ENCODE peak calls at places on chromosome 11, in five cellular contexts. I is NCI-H524, F is lower leg skin, G is GM10248, Q is choroid plexus epithelial cell. U is an unnamed sample.

GRCh38 chr11:78645226-78646202 is 70.8 kb upstream of the NARS2 start:
- DNase-seq in I (peak; percentile 67), F (peak; percentile 42), G (peak; percentile 71), Q (peak; percentile 82), U (peak; percentile 77)

GRCh38 chr11:24716403-24716802 is 219.6 kb downstream of the LUZP2 start:
- DNase-seq in I (no peak), F (no peak), G (no peak), Q (no peak), U (no peak)

GRCh38 chr11:35563413-35564245 is 38.2 kb upstream of the PAMR1 start:
- DNase-seq in I (no peak), F (no peak), G (no peak), Q (no peak), U (no peak)

GRCh38 chr11:40178470-40178869 is 1281.0 kb downstream of the LRRC4C start:
- DNase-seq in I (no peak), F (no peak), G (no peak), Q (no peak), U (no peak)

GRCh38 chr11:88292156-88292844 is 45.2 kb downstream of the CTSC start:
- DNase-seq in I (no peak), F (no peak), G (no peak), Q (peak; percentile 32), U (peak; percentile 76)

GRCh38 chr11:108241370-108242037 is 18.6 kb downstream of the ATM start:
- DNase-seq in I (no peak), F (no peak), G (no peak), Q (no peak), U (no peak)

GRCh38 chr11:78683774-78684173 is 109.1 kb upstream of the NARS2 start:
- DNase-seq in I (no peak), F (no peak), G (no peak), Q (no peak), U (no peak)

GRCh38 chr11:80727315-80727714 is 1286.5 kb upstream of the TENM4 start:
- DNase-seq in I (peak; percentile 6), F (no peak), G (peak; percentile 8), Q (peak; percentile 61), U (peak; percentile 14)

GRCh38 chr11:32386770-32387377 is 48.5 kb downstream of the WT1 start:
- DNase-seq in I (no peak), F (no peak), G (no peak), Q (peak; percentile 44), U (no peak)

GRCh38 chr11:67303132-67303988 is at the start of gene SSH3:
- DNase-seq in I (peak; percentile 33), F (no peak), G (peak; percentile 54), Q (peak; percentile 54), U (peak; percentile 79)

GRCh38 chr11:128260398-128260797 is 327.0 kb downstream of the ETS1 start:
- DNase-seq in I (no peak), F (no peak), G (no peak), Q (no peak), U (no peak)

GRCh38 chr11:2300936-2301630 is 635 bp downstream of the C11orf21 start:
- DNase-seq in I (no peak), F (no peak), G (no peak), Q (no peak), U (peak; percentile 10)

GRCh38 chr11:64018310-64018709 is 17.4 kb upstream of the FLRT1 start:
- DNase-seq in I (no peak), F (no peak), G (no peak), Q (no peak), U (peak; percentile 36)